ENCODE peak calls at places on chromosomes 6 and 20, in four cellular contexts. T, J, V and Q are unnamed samples.
A peak's percentile ranks its signal among the peaks of the same experiment; 100 is the strongest.

GRCh38 chr20:48631114-48632016 is 196.4 kb downstream of the PREX1 start:
- DNase-seq in V (no peak), J (no peak), T (no peak), Q (no peak)

GRCh38 chr6:129685640-129686031 is 24.3 kb downstream of the ARHGAP18 start:
- DNase-seq in J (no peak), T (no peak), V (no peak), Q (no peak)

GRCh38 chr20:48189177-48189576 is 403.9 kb upstream of the SULF2 start:
- DNase-seq in T (peak; percentile 2), V (no peak), J (peak; percentile 25), Q (peak; percentile 63)

GRCh38 chr20:371755-372542 is 8.6 kb upstream of the TRIB3 start:
- DNase-seq in V (peak; percentile 79), T (no peak), J (peak; percentile 96), Q (peak; percentile 99)

GRCh38 chr20:45456632-45457031 is 12.9 kb upstream of the WFDC2 start:
- DNase-seq in J (peak; percentile 42), T (no peak), V (peak; percentile 34), Q (peak; percentile 70)

GRCh38 chr20:51906694-51907093 is 104.4 kb upstream of the SALL4 start:
- DNase-seq in V (no peak), T (no peak), J (no peak), Q (peak; percentile 39)

GRCh38 chr6:107668826-107669474 is 155.2 kb downstream of the SCML4 start:
- DNase-seq in J (no peak), V (no peak), T (peak; percentile 34), Q (no peak)

GRCh38 chr6:4281341-4282293 is 146.2 kb upstream of the ECI2 start:
- DNase-seq in V (no peak), J (no peak), T (peak; percentile 53), Q (no peak)

GRCh38 chr20:60652615-60653014 is 599.4 kb upstream of the CDH4 start:
- DNase-seq in J (no peak), T (no peak), V (no peak), Q (no peak)

GRCh38 chr6:40425192-40425919 is 161.8 kb downstream of the LRFN2 start:
- DNase-seq in J (no peak), T (no peak), V (no peak), Q (no peak)

GRCh38 chr20:919491-919916 is 3.4 kb upstream of the ANGPT4 start:
- DNase-seq in V (peak; percentile 67), T (no peak), J (no peak), Q (no peak)

GRCh38 chr20:62352402-62353288 is 14.5 kb downstream of the LAMA5 start:
- DNase-seq in T (no peak), V (no peak), J (peak; percentile 93), Q (no peak)

GRCh38 chr6:158330016-158330415 is 17.8 kb downstream of the TULP4 start:
- DNase-seq in V (no peak), T (no peak), J (no peak), Q (no peak)

GRCh38 chr6:87407531-87407895 is 259 bp upstream of the CFAP206 start:
- DNase-seq in T (no peak), V (no peak), J (no peak), Q (no peak)

GRCh38 chr6:147080215-147080614 is 124.0 kb upstream of the STXBP5 start:
- DNase-seq in T (no peak), V (no peak), J (no peak), Q (no peak)

GRCh38 chr20:63238491-63239126 is 2.9 kb downstream of the BIRC7 start:
- DNase-seq in J (peak; percentile 56), T (no peak), V (peak; percentile 52), Q (no peak)

GRCh38 chr6:135451617-135452190 is 45.8 kb downstream of the AHI1 start:
- DNase-seq in T (no peak), V (peak; percentile 20), J (peak; percentile 32), Q (peak; percentile 32)

GRCh38 chr6:108667984-108668383 is 107.3 kb downstream of the FOXO3 start:
- DNase-seq in V (no peak), J (no peak), T (no peak), Q (no peak)

GRCh38 chr6:165439928-165440554 is 130.6 kb upstream of the C6orf118 start:
- DNase-seq in V (no peak), T (no peak), J (peak; percentile 69), Q (peak; percentile 21)

GRCh38 chr6:72952808-72953630 is 272.3 kb downstream of the KHDC1L start:
- DNase-seq in V (no peak), T (no peak), J (peak; percentile 34), Q (no peak)

GRCh38 chr6:119390276-119390793 is 40.8 kb upstream of the MAN1A1 start:
- DNase-seq in V (no peak), T (no peak), J (no peak), Q (no peak)
- TF ChIP-seq MYC in V (no peak), T (no peak), J (no peak), Q (no peak)

GRCh38 chr6:45808041-45808440 is 207.6 kb downstream of the CLIC5 start:
- DNase-seq in T (no peak), V (no peak), J (no peak), Q (no peak)

GRCh38 chr6:45807610-45808009 is 208.1 kb downstream of the CLIC5 start:
- DNase-seq in J (no peak), V (no peak), T (no peak), Q (no peak)

GRCh38 chr6:45808917-45809316 is 206.7 kb downstream of the CLIC5 start:
- DNase-seq in T (no peak), V (no peak), J (no peak), Q (no peak)

GRCh38 chr6:45803071-45803470 is 212.6 kb downstream of the CLIC5 start:
- DNase-seq in J (no peak), T (no peak), V (no peak), Q (no peak)

DNA sequence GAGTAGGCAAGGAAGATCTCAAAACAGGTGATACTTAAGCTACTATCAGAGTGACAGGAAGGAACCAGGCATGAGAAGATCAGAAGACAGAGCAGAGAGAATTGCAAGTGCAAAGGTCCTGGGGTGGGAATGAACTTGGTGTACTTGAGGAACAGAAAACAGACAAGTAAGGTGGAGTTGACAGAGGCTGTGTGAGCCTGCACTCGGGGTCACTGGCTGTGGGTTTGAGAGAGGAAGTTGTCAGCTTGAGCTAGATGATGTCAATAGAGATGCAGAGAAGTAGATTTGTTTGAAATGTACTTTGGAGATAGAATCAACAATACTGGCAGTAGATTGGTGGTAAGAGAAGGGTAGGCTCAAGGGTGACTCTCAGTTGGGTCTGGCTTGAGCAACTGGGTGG is 209.5 kb downstream of the CLIC5 start:
- DNase-seq in T (no peak), V (no peak), J (no peak), Q (no peak)
- TF ChIP-seq HDAC2 in T (no peak), V (no peak), J (no peak), Q (no peak)

GRCh38 chr6:43773981-43774775 is 4.2 kb downstream of the VEGFA start:
- DNase-seq in V (no peak), T (no peak), J (no peak), Q (no peak)

GRCh38 chr6:43771210-43771857 is 1.3 kb downstream of the VEGFA start:
- DNase-seq in J (peak; percentile 49), V (peak; percentile 86), T (no peak), Q (peak; percentile 79)

GRCh38 chr6:43773050-43773956 is 3.3 kb downstream of the VEGFA start:
- DNase-seq in V (peak; percentile 83), T (no peak), J (peak; percentile 68), Q (peak; percentile 64)

GRCh38 chr6:43771858-43772570 is 2.0 kb downstream of the VEGFA start:
- DNase-seq in T (no peak), J (peak; percentile 37), V (peak; percentile 86), Q (peak; percentile 51)

GRCh38 chr6:43772571-43773049 is 2.6 kb downstream of the VEGFA start:
- DNase-seq in T (no peak), J (peak; percentile 28), V (peak; percentile 57), Q (peak; percentile 49)
- TF ChIP-seq MYC in T (no peak), J (no peak), V (no peak), Q (no peak)

GRCh38 chr6:168035661-168036616 is 38.5 kb downstream of the KIF25 start:
- DNase-seq in T (no peak), V (peak; percentile 55), J (peak; percentile 21), Q (no peak)
- TF ChIP-seq HDAC2 in T (no peak), V (peak; percentile 62), J (no peak), Q (no peak)